ENCODE peak calls at places on chromosomes 16 and 17, in six cellular contexts. N is A549, Q is testis, J is dorsolateral prefrontal cortex, C is AG10803, R is adrenal gland. K is an unnamed sample.

GRCh38 chr17:65228734-65229390 is 91.7 kb downstream of the RGS9 start:
- DNase-seq in C (peak; percentile 39), J (no peak), R (no peak), N (no peak), Q (peak; percentile 17), K (no peak)

GRCh38 chr17:68955181-68955841 is at the start of gene ABCA8:
- DNase-seq in N (no peak), R (peak; percentile 64), C (peak; percentile 42), Q (peak; percentile 85), J (no peak), K (peak; percentile 90)

GRCh38 chr17:82696916-82697807 is 1.3 kb downstream of the RAB40B start:
- DNase-seq in N (no peak), Q (no peak), J (peak; percentile 56), C (no peak), R (no peak), K (no peak)

GRCh38 chr17:4520881-4521600 is 22.4 kb downstream of the SPNS2 start:
- DNase-seq in Q (peak; percentile 42), J (no peak), N (no peak), C (peak; percentile 48), R (no peak), K (no peak)

GRCh38 chr16:77944631-77945030 is 77.7 kb upstream of the CLEC3A start:
- DNase-seq in C (no peak), J (no peak), Q (no peak), N (no peak), R (no peak), K (no peak)

GRCh38 chr16:80058236-80058635 is 457.7 kb upstream of the MAF start:
- DNase-seq in R (peak; percentile 25), J (no peak), Q (peak; percentile 42), N (no peak), C (peak; percentile 41), K (no peak)

GRCh38 chr17:78573955-78574354 is 3.2 kb downstream of the DNAH17 start:
- DNase-seq in J (no peak), C (no peak), N (no peak), R (no peak), Q (no peak), K (no peak)

GRCh38 chr17:82830249-82830661 is 9.6 kb downstream of the ZNF750 start:
- DNase-seq in N (no peak), Q (peak; percentile 73), R (no peak), J (no peak), C (no peak), K (no peak)

GRCh38 chr17:63032141-63032540 is 66.1 kb downstream of the TANC2 start:
- DNase-seq in N (no peak), J (no peak), C (no peak), R (no peak), Q (no peak), K (no peak)

GRCh38 chr16:20740007-20740883 is 1.4 kb downstream of the THUMPD1 start:
- DNase-seq in J (no peak), N (peak; percentile 21), C (peak; percentile 3), R (no peak), Q (no peak), K (no peak)

GRCh38 chr17:65183736-65184135 is 46.6 kb downstream of the RGS9 start:
- DNase-seq in R (no peak), J (no peak), N (peak; percentile 35), Q (no peak), C (peak; percentile 89), K (no peak)

GRCh38 chr17:53792997-53793396 is 29.7 kb upstream of the KIF2B start:
- DNase-seq in C (no peak), Q (no peak), J (no peak), N (no peak), R (no peak), K (no peak)

DNA sequence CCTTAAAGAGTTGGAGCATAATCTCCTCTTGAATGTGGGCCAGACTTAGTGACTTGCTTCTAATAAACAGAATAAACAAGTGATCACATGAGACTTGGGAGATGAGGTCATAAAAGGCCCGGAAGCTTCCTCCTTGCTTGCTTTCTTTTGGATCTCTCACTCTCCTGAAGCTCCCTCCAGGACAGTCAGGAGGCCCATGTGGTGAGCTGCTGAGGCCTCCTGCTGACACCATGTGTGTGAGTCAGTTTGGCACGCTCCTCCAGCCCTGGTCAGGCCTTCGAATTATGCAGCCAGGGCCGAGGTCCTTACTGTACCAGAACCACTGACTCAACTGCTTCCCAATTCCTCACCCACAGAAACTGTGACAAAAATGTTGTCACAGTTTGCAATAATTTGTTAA is 53.2 kb downstream of the NDEL1 start:
- DNase-seq in J (no peak), N (no peak), C (peak; percentile 96), Q (no peak), R (peak; percentile 80), K (peak; percentile 94)
- TF ChIP-seq CTCF in J (no peak), N (no peak), C (peak; percentile 33), Q (no peak), R (no peak), K (no peak)

GRCh38 chr17:77393867-77394539 is 253.2 kb downstream of the SEC14L1 start:
- DNase-seq in Q (no peak), J (no peak), N (no peak), R (no peak), C (no peak), K (no peak)

GRCh38 chr17:77394540-77395295 is 253.9 kb downstream of the SEC14L1 start:
- DNase-seq in N (no peak), C (peak; percentile 63), Q (peak; percentile 80), R (peak; percentile 85), J (no peak), K (no peak)

GRCh38 chr17:77391668-77392375 is 251.1 kb downstream of the SEC14L1 start:
- DNase-seq in C (peak; percentile 99), R (no peak), N (peak; percentile 54), J (no peak), Q (peak; percentile 77), K (peak; percentile 95)

GRCh38 chr17:77392376-77393273 is 251.9 kb downstream of the SEC14L1 start:
- DNase-seq in J (no peak), C (peak; percentile 45), N (peak; percentile 73), R (peak; percentile 86), Q (peak; percentile 90), K (no peak)

DNA sequence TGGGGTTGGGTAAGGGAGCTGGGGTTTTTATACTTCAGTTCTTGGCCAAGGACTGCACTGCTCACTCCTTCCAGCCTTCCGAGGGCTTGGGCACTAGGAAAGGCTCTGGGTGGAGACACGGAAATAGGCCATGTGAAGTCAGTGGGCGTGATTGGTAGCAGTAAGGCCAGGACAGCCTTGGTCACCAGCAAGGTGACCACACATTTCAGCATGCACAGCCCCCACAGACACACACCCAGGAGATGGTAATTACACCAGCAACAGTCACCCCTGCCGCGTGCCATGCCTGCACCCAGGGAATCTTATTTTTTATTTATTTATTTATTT is 252.5 kb downstream of the SEC14L1 start:
- DNase-seq in C (no peak), R (no peak), N (no peak), Q (no peak), J (no peak), K (no peak)
- H3K4me3 ChIP-seq in C (no peak overlapping the region), R (no peak overlapping the region), N (peak overlapping the region; percentile 8), Q (no peak overlapping the region), J (no peak overlapping the region), K (no peak overlapping the region)

GRCh38 chr17:17849863-17850373 is 13.1 kb upstream of the SREBF1 start:
- DNase-seq in N (no peak), J (no peak), C (peak; percentile 37), Q (peak; percentile 82), R (peak; percentile 72), K (no peak)
- TF ChIP-seq CTCF in N (no peak), J (no peak), C (peak; percentile 39), Q (no peak), R (no peak), K (peak; percentile 24)

GRCh38 chr17:43982171-43982570 is 22.3 kb upstream of the NAGS start:
- DNase-seq in N (no peak), C (no peak), Q (no peak), J (no peak), R (no peak), K (no peak)
- H3K4me3 ChIP-seq in N (no peak overlapping the region), C (no peak overlapping the region), Q (no peak overlapping the region), J (no peak overlapping the region), R (no peak overlapping the region), K (no peak overlapping the region)

GRCh38 chr17:47731396-47731795 is 1.6 kb upstream of the TBX21 start:
- DNase-seq in J (no peak), C (no peak), R (no peak), N (no peak), Q (no peak), K (no peak)

GRCh38 chr17:47735139-47735464 is 2.1 kb downstream of the TBX21 start:
- DNase-seq in R (no peak), Q (no peak), N (no peak), J (no peak), C (no peak), K (no peak)

GRCh38 chr17:47732399-47733046 is 513 bp upstream of the TBX21 start:
- DNase-seq in R (no peak), Q (no peak), C (no peak), N (no peak), J (peak; percentile 11), K (no peak)

GRCh38 chr17:47733414-47734288 is 615 bp downstream of the TBX21 start:
- DNase-seq in C (no peak), J (no peak), Q (no peak), R (no peak), N (no peak), K (no peak)

GRCh38 chr17:47733047-47733413 is at the start of gene TBX21:
- DNase-seq in Q (peak; percentile 75), N (peak; percentile 90), J (no peak), C (peak; percentile 12), R (peak; percentile 64), K (no peak)
- TF ChIP-seq CTCF in Q (peak; percentile 6), N (peak; percentile 45), J (no peak), C (peak; percentile 12), R (peak; percentile 8), K (no peak)

DNA sequence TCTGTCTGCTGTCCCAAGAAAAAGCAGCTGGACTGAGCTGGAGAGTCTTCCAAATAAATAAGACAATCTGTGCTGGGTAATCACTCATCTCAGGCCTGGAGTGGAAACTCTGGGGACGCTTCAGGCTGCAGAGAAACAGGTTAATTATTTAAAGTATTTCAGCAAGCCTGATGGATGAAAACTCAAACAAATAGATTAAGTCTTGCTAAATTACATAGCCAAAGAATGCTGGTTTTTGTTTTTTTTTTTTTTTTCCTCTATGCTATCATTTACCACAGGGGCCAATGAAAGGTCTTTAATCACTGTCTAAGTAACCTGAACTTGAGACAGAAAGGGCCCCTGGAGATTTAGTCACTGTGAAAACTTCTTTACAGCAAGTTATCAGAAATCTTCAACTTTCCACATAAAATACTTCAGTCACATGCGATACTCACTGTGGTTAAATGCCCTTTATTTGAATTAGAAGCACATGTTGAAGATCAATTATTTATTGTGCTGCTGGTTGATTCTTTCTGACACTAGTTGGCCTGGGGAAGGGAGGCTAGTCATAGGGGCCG is 30.9 kb upstream of the KCNJ2 start:
- DNase-seq in C (peak; percentile 78), Q (no peak), N (no peak), J (no peak), R (no peak), K (peak; percentile 15)
- H3K4me3 ChIP-seq in C (no peak overlapping the region), Q (no peak overlapping the region), N (no peak overlapping the region), J (no peak overlapping the region), R (no peak overlapping the region), K (no peak overlapping the region)

GRCh38 chr16:22366371-22366770 is 8.0 kb downstream of the CDR2 start:
- DNase-seq in J (no peak), N (no peak), R (no peak), Q (no peak), C (no peak), K (no peak)
- TF ChIP-seq CTCF in J (no peak), N (no peak), R (no peak), Q (no peak), C (no peak), K (no peak)